ENCODE peak calls at places on chromosome 1, in ten cellular contexts. One of them, this sample, is unnamed.

GRCh38 chr1:99084562-99084961 is 79.9 kb upstream of the PLPPR5 start:
- DNase-seq in endothelial cell: no peak
- DNase-seq in IMR-90: no peak
- DNase-seq in stomach: no peak
- DNase-seq in bronchial epithelial cell: no peak
- DNase-seq in GM23338: no peak
- DNase-seq in sigmoid colon: no peak
- DNase-seq in hepatocyte: no peak
- DNase-seq in A549: no peak
- DNase-seq in brain microvascular endothelial cell: no peak
- DNase-seq in this sample: no peak

GRCh38 chr1:10897981-10898728 is 101.7 kb upstream of the CASZ1 start:
- DNase-seq in IMR-90: no peak
- DNase-seq in bronchial epithelial cell: peak; percentile 14
- DNase-seq in GM23338: no peak
- DNase-seq in stomach: no peak
- DNase-seq in sigmoid colon: no peak
- DNase-seq in endothelial cell: no peak
- DNase-seq in brain microvascular endothelial cell: no peak
- DNase-seq in A549: no peak
- DNase-seq in hepatocyte: peak; percentile 21
- DNase-seq in this sample: no peak

GRCh38 chr1:95179205-95180001 is 54.6 kb upstream of the RWDD3 start:
- DNase-seq in IMR-90: no peak
- DNase-seq in A549: no peak
- DNase-seq in bronchial epithelial cell: no peak
- DNase-seq in GM23338: no peak
- DNase-seq in sigmoid colon: no peak
- DNase-seq in hepatocyte: no peak
- DNase-seq in brain microvascular endothelial cell: no peak
- DNase-seq in endothelial cell: no peak
- DNase-seq in stomach: no peak
- DNase-seq in this sample: no peak

GRCh38 chr1:220113136-220113695 is 19.3 kb downstream of the IARS2 start:
- DNase-seq in brain microvascular endothelial cell: peak; percentile 14
- DNase-seq in hepatocyte: peak; percentile 18
- DNase-seq in A549: no peak
- DNase-seq in GM23338: peak; percentile 73
- DNase-seq in sigmoid colon: no peak
- DNase-seq in stomach: no peak
- DNase-seq in IMR-90: peak; percentile 20
- DNase-seq in bronchial epithelial cell: peak; percentile 45
- DNase-seq in endothelial cell: no peak
- DNase-seq in this sample: no peak

GRCh38 chr1:240766831-240767230 is 154.9 kb upstream of the GREM2 start:
- DNase-seq in hepatocyte: no peak
- DNase-seq in A549: no peak
- DNase-seq in bronchial epithelial cell: peak; percentile 12
- DNase-seq in stomach: no peak
- DNase-seq in brain microvascular endothelial cell: peak; percentile 19
- DNase-seq in GM23338: no peak
- DNase-seq in endothelial cell: no peak
- DNase-seq in sigmoid colon: no peak
- DNase-seq in IMR-90: peak; percentile 69
- DNase-seq in this sample: no peak

GRCh38 chr1:3034728-3035610 is 13.7 kb downstream of the ACTRT2 start:
- DNase-seq in hepatocyte: no peak
- DNase-seq in bronchial epithelial cell: no peak
- DNase-seq in stomach: no peak
- DNase-seq in A549: no peak
- DNase-seq in brain microvascular endothelial cell: no peak
- DNase-seq in IMR-90: no peak
- DNase-seq in sigmoid colon: peak; percentile 64
- DNase-seq in endothelial cell: no peak
- DNase-seq in GM23338: no peak
- DNase-seq in this sample: no peak

GRCh38 chr1:64161347-64162080 is 41.9 kb upstream of the UBE2U start:
- DNase-seq in endothelial cell: no peak
- DNase-seq in bronchial epithelial cell: no peak
- DNase-seq in hepatocyte: no peak
- DNase-seq in stomach: no peak
- DNase-seq in brain microvascular endothelial cell: peak; percentile 55
- DNase-seq in GM23338: no peak
- DNase-seq in sigmoid colon: peak; percentile 71
- DNase-seq in IMR-90: peak; percentile 71
- DNase-seq in A549: no peak
- DNase-seq in this sample: no peak

GRCh38 chr1:183585038-183585437 is 5.2 kb downstream of the NCF2 start:
- DNase-seq in bronchial epithelial cell: no peak
- DNase-seq in sigmoid colon: peak; percentile 83
- DNase-seq in IMR-90: no peak
- DNase-seq in GM23338: peak; percentile 42
- DNase-seq in A549: no peak
- DNase-seq in endothelial cell: no peak
- DNase-seq in hepatocyte: no peak
- DNase-seq in brain microvascular endothelial cell: no peak
- DNase-seq in stomach: no peak
- DNase-seq in this sample: no peak

GRCh38 chr1:34155851-34156250 is 9.2 kb downstream of the CSMD2 start:
- DNase-seq in stomach: no peak
- DNase-seq in endothelial cell: no peak
- DNase-seq in hepatocyte: no peak
- DNase-seq in IMR-90: no peak
- DNase-seq in sigmoid colon: no peak
- DNase-seq in bronchial epithelial cell: no peak
- DNase-seq in GM23338: no peak
- DNase-seq in A549: no peak
- DNase-seq in brain microvascular endothelial cell: no peak
- DNase-seq in this sample: no peak

GRCh38 chr1:161127649-161128048 is 4.8 kb downstream of the DEDD start:
- DNase-seq in IMR-90: no peak
- DNase-seq in hepatocyte: no peak
- DNase-seq in GM23338: no peak
- DNase-seq in stomach: no peak
- DNase-seq in sigmoid colon: no peak
- DNase-seq in A549: no peak
- DNase-seq in brain microvascular endothelial cell: no peak
- DNase-seq in endothelial cell: no peak
- DNase-seq in bronchial epithelial cell: no peak
- DNase-seq in this sample: no peak

GRCh38 chr1:227795732-227796131 is 19.7 kb upstream of the PRSS38 start:
- DNase-seq in sigmoid colon: no peak
- DNase-seq in stomach: no peak
- DNase-seq in A549: no peak
- DNase-seq in GM23338: no peak
- DNase-seq in endothelial cell: no peak
- DNase-seq in bronchial epithelial cell: no peak
- DNase-seq in IMR-90: no peak
- DNase-seq in hepatocyte: no peak
- DNase-seq in brain microvascular endothelial cell: no peak
- DNase-seq in this sample: no peak

GRCh38 chr1:27031235-27032118 is 18.8 kb upstream of the TENT5B start:
- DNase-seq in A549: no peak
- DNase-seq in brain microvascular endothelial cell: peak; percentile 48
- DNase-seq in hepatocyte: peak; percentile 85
- DNase-seq in sigmoid colon: peak; percentile 93
- DNase-seq in endothelial cell: peak; percentile 47
- DNase-seq in stomach: peak; percentile 86
- DNase-seq in bronchial epithelial cell: peak; percentile 88
- DNase-seq in GM23338: peak; percentile 89
- DNase-seq in IMR-90: peak; percentile 67
- DNase-seq in this sample: peak; percentile 14

GRCh38 chr1:93743465-93743864 is 61.8 kb upstream of the BCAR3 start:
- DNase-seq in A549: no peak
- DNase-seq in bronchial epithelial cell: no peak
- DNase-seq in endothelial cell: no peak
- DNase-seq in hepatocyte: no peak
- DNase-seq in GM23338: no peak
- DNase-seq in brain microvascular endothelial cell: no peak
- DNase-seq in IMR-90: no peak
- DNase-seq in stomach: no peak
- DNase-seq in sigmoid colon: no peak
- DNase-seq in this sample: no peak

GRCh38 chr1:14650951-14651350 is 52.5 kb downstream of the KAZN start:
- DNase-seq in bronchial epithelial cell: no peak
- DNase-seq in endothelial cell: no peak
- DNase-seq in sigmoid colon: no peak
- DNase-seq in IMR-90: no peak
- DNase-seq in brain microvascular endothelial cell: no peak
- DNase-seq in hepatocyte: no peak
- DNase-seq in GM23338: no peak
- DNase-seq in stomach: no peak
- DNase-seq in A549: no peak
- DNase-seq in this sample: no peak

GRCh38 chr1:18686540-18686939 is 55.9 kb downstream of the PAX7 start:
- DNase-seq in A549: no peak
- DNase-seq in endothelial cell: no peak
- DNase-seq in brain microvascular endothelial cell: no peak
- DNase-seq in GM23338: no peak
- DNase-seq in stomach: no peak
- DNase-seq in hepatocyte: no peak
- DNase-seq in sigmoid colon: no peak
- DNase-seq in bronchial epithelial cell: no peak
- DNase-seq in IMR-90: no peak
- DNase-seq in this sample: no peak

GRCh38 chr1:18684306-18684705 is 53.7 kb downstream of the PAX7 start:
- DNase-seq in sigmoid colon: no peak
- DNase-seq in GM23338: no peak
- DNase-seq in brain microvascular endothelial cell: no peak
- DNase-seq in hepatocyte: no peak
- DNase-seq in IMR-90: no peak
- DNase-seq in endothelial cell: no peak
- DNase-seq in stomach: no peak
- DNase-seq in bronchial epithelial cell: no peak
- DNase-seq in A549: no peak
- DNase-seq in this sample: no peak

GRCh38 chr1:18682375-18682774 is 51.7 kb downstream of the PAX7 start:
- DNase-seq in endothelial cell: no peak
- DNase-seq in IMR-90: no peak
- DNase-seq in stomach: no peak
- DNase-seq in bronchial epithelial cell: no peak
- DNase-seq in GM23338: peak; percentile 32
- DNase-seq in brain microvascular endothelial cell: no peak
- DNase-seq in sigmoid colon: no peak
- DNase-seq in A549: no peak
- DNase-seq in hepatocyte: no peak
- DNase-seq in this sample: no peak

GRCh38 chr1:18676431-18676830 is 45.8 kb downstream of the PAX7 start:
- DNase-seq in stomach: no peak
- DNase-seq in hepatocyte: no peak
- DNase-seq in IMR-90: no peak
- DNase-seq in endothelial cell: no peak
- DNase-seq in GM23338: peak; percentile 53
- DNase-seq in A549: no peak
- DNase-seq in brain microvascular endothelial cell: no peak
- DNase-seq in sigmoid colon: no peak
- DNase-seq in bronchial epithelial cell: no peak
- DNase-seq in this sample: no peak

GRCh38 chr1:18681423-18681835 is 50.8 kb downstream of the PAX7 start:
- DNase-seq in A549: peak; percentile 73
- DNase-seq in IMR-90: peak; percentile 16
- DNase-seq in sigmoid colon: no peak
- DNase-seq in brain microvascular endothelial cell: no peak
- DNase-seq in hepatocyte: peak; percentile 79
- DNase-seq in stomach: no peak
- DNase-seq in GM23338: peak; percentile 81
- DNase-seq in bronchial epithelial cell: peak; percentile 54
- DNase-seq in endothelial cell: peak; percentile 24
- DNase-seq in this sample: peak; percentile 27
- TF ChIP-seq CTCF in A549: peak; percentile 72
- TF ChIP-seq CTCF in IMR-90: peak; percentile 43
- TF ChIP-seq CTCF in sigmoid colon: peak; percentile 28
- TF ChIP-seq CTCF in brain microvascular endothelial cell: peak; percentile 69
- TF ChIP-seq CTCF in hepatocyte: peak; percentile 80
- TF ChIP-seq CTCF in stomach: peak; percentile 28
- TF ChIP-seq CTCF in GM23338: peak; percentile 95
- TF ChIP-seq CTCF in bronchial epithelial cell: peak; percentile 73
- TF ChIP-seq CTCF in endothelial cell: peak; percentile 58
- TF ChIP-seq CTCF in this sample: peak; percentile 74

GRCh38 chr1:77219166-77219887 is at the start of gene PIGK:
- DNase-seq in sigmoid colon: peak; percentile 91
- DNase-seq in IMR-90: peak; percentile 79
- DNase-seq in brain microvascular endothelial cell: peak; percentile 85
- DNase-seq in GM23338: peak; percentile 96
- DNase-seq in hepatocyte: peak; percentile 93
- DNase-seq in bronchial epithelial cell: peak; percentile 79
- DNase-seq in endothelial cell: peak; percentile 87
- DNase-seq in A549: peak; percentile 40
- DNase-seq in stomach: peak; percentile 90
- DNase-seq in this sample: peak; percentile 90
- TF ChIP-seq CTCF in sigmoid colon: no peak
- TF ChIP-seq CTCF in IMR-90: no peak
- TF ChIP-seq CTCF in brain microvascular endothelial cell: no peak
- TF ChIP-seq CTCF in GM23338: no peak
- TF ChIP-seq CTCF in hepatocyte: no peak
- TF ChIP-seq CTCF in bronchial epithelial cell: peak; percentile 18
- TF ChIP-seq CTCF in endothelial cell: no peak
- TF ChIP-seq CTCF in A549: no peak
- TF ChIP-seq CTCF in stomach: no peak
- TF ChIP-seq CTCF in this sample: no peak

DNA sequence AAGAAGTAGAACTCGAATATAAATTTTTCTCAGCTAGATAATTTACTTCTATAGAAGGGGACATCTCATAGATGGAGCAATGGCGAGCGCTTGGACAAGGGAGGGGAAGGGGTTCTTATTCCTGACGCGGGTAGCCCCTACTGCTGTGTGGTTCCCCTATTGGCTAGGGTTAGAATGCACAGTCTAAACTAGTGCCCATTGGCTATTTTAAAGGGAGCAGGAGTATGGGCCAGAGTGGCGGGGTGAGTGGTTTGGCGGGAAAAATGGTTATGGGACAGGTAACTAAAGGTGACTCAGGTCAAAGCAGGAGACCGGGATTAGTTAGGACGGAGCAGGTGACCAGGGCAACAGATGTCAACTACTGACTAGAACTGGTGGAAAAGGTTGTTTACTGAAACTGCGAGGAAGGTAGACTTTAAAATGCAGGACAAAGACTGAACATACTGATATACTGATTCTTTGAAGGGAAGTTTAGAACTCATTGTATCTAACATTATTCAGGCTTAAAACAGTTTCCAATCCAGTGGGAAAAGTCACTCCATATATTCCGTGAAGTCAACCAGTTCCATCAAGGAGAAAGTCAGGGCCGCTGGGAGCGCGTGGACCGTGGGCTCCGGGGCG is 940 bp upstream of the ATAD3A start:
- DNase-seq in endothelial cell: no peak
- DNase-seq in A549: no peak
- DNase-seq in brain microvascular endothelial cell: peak; percentile 15
- DNase-seq in sigmoid colon: no peak
- DNase-seq in IMR-90: peak; percentile 2
- DNase-seq in hepatocyte: peak; percentile 30
- DNase-seq in GM23338: peak; percentile 80
- DNase-seq in bronchial epithelial cell: peak; percentile 36
- DNase-seq in stomach: no peak
- DNase-seq in this sample: peak; percentile 25
- TF ChIP-seq CTCF in endothelial cell: no peak
- TF ChIP-seq CTCF in A549: no peak
- TF ChIP-seq CTCF in brain microvascular endothelial cell: peak; percentile 12
- TF ChIP-seq CTCF in sigmoid colon: no peak
- TF ChIP-seq CTCF in IMR-90: no peak
- TF ChIP-seq CTCF in hepatocyte: no peak
- TF ChIP-seq CTCF in GM23338: no peak
- TF ChIP-seq CTCF in bronchial epithelial cell: no peak
- TF ChIP-seq CTCF in stomach: no peak
- TF ChIP-seq CTCF in this sample: no peak

GRCh38 chr1:202122639-202123335 is at the start of gene GPR37L1:
- DNase-seq in bronchial epithelial cell: no peak
- DNase-seq in stomach: peak; percentile 77
- DNase-seq in A549: peak; percentile 64
- DNase-seq in sigmoid colon: no peak
- DNase-seq in brain microvascular endothelial cell: no peak
- DNase-seq in IMR-90: peak; percentile 50
- DNase-seq in GM23338: peak; percentile 90
- DNase-seq in hepatocyte: peak; percentile 72
- DNase-seq in endothelial cell: peak; percentile 66
- DNase-seq in this sample: peak; percentile 79
- TF ChIP-seq CTCF in bronchial epithelial cell: no peak
- TF ChIP-seq CTCF in stomach: peak; percentile 49
- TF ChIP-seq CTCF in A549: peak; percentile 46
- TF ChIP-seq CTCF in sigmoid colon: peak; percentile 10
- TF ChIP-seq CTCF in brain microvascular endothelial cell: peak; percentile 79
- TF ChIP-seq CTCF in IMR-90: peak; percentile 58
- TF ChIP-seq CTCF in GM23338: peak; percentile 83
- TF ChIP-seq CTCF in hepatocyte: peak; percentile 32
- TF ChIP-seq CTCF in endothelial cell: peak; percentile 31
- TF ChIP-seq CTCF in this sample: peak; percentile 72

This sample was measured in Calu3.